ENCODE peak calls at places on chromosome 17, in ten cellular contexts. W is GM23248, Q is AG04450, B is esophagus squamous epithelium, U is uterus, K is SK-N-SH, R is fibroblast of lung, O is sigmoid colon, G is mammary epithelial cell, M is HCT116. S is an unnamed sample.

GRCh38 chr17:65055280-65055707 is 1.2 kb downstream of the GNA13 start:
- DNase-seq in K (peak; percentile 36), B (no peak), M (no peak), G (no peak), W (no peak), R (no peak), U (no peak), O (no peak), Q (no peak), S (peak; percentile 68)

GRCh38 chr17:81523139-81524062 is 4.8 kb upstream of the FSCN2 start:
- DNase-seq in G (no peak), O (peak; percentile 83), K (peak; percentile 85), R (peak; percentile 54), U (no peak), W (peak; percentile 89), B (no peak), M (no peak), Q (no peak), S (peak; percentile 97)

GRCh38 chr17:71224824-71225575 is 895.8 kb upstream of the SOX9 start:
- DNase-seq in R (peak; percentile 10), W (no peak), U (no peak), O (no peak), M (no peak), B (no peak), Q (no peak), G (peak; percentile 25), K (peak; percentile 59), S (no peak)

GRCh38 chr17:17540935-17541639 is 44.9 kb upstream of the RASD1 start:
- DNase-seq in G (no peak), K (peak; percentile 65), O (no peak), Q (no peak), U (no peak), W (no peak), B (no peak), R (no peak), M (no peak), S (peak; percentile 76)

GRCh38 chr17:40821536-40821935 is 878 bp downstream of the KRT10 start:
- DNase-seq in B (no peak), M (no peak), K (no peak), Q (no peak), R (no peak), G (no peak), U (no peak), O (no peak), W (peak; percentile 36), S (no peak)

GRCh38 chr17:40554646-40555295 is 10.5 kb downstream of the CCR7 start:
- DNase-seq in B (no peak), U (peak; percentile 22), G (no peak), O (no peak), R (no peak), K (no peak), M (no peak), W (no peak), Q (no peak), S (no peak)

GRCh38 chr17:20263595-20263994 is 203.7 kb downstream of the LGALS9B start:
- DNase-seq in G (peak; percentile 45), W (peak; percentile 24), O (no peak), Q (no peak), K (no peak), B (no peak), M (peak; percentile 1), R (peak; percentile 48), U (no peak), S (no peak)

GRCh38 chr17:40303706-40304450 is 5.1 kb upstream of the RARA start:
- DNase-seq in Q (no peak), R (peak; percentile 57), M (no peak), W (peak; percentile 96), O (peak; percentile 95), G (no peak), B (no peak), U (peak; percentile 55), K (peak; percentile 56), S (peak; percentile 73)

DNA sequence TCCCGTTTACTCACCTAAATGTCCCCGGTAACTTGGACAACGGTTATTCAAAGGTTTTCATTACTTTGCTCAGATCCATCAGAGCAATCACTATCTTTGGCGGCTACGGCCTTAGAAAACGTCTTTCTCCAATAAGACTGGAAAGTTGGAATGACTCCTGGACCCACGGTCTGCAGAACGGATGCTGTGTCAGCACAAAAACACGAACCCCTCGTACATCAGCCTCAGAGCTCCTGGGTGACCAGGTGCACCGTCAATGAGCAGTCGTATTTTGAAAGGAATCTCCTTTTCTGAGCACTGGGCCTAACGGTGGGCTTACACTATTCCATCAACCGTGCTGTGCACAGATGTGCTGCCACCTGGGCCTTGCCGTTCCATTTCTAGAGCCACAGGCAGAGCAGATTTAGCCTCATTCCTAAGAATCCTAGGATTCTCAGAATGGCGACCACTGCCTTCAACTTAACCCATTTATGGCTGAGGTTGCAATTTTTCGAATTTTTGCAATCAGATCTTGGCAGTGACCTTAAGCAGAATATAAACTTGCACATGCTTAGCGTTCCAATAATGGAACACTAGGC is 110.8 kb upstream of the ZNF750 start:
- DNase-seq in W (no peak), G (no peak), Q (no peak), B (no peak), M (no peak), R (no peak), U (no peak), K (no peak), O (peak; percentile 36), S (no peak)
- H3K9me3 ChIP-seq in W (no peaks in the 10 kb centered on the region), G (peaks cover 50% of the 10 kb centered on the region), Q (peaks cover 44% of the 10 kb centered on the region), B (peaks cover 81% of the 10 kb centered on the region), M (peaks cover 4% of the 10 kb centered on the region), R (no peaks in the 10 kb centered on the region), U (peaks cover 9% of the 10 kb centered on the region), K (peaks cover 12% of the 10 kb centered on the region), O (no peaks in the 10 kb centered on the region), S (no peaks in the 10 kb centered on the region)

GRCh38 chr17:3527896-3528603 is 29.6 kb downstream of the TRPV3 start:
- DNase-seq in B (no peak), M (no peak), U (no peak), W (no peak), K (no peak), Q (no peak), R (no peak), O (peak; percentile 44), G (no peak), S (peak; percentile 58)
- H3K27ac ChIP-seq in B (no peak overlapping the region), M (no peak overlapping the region), U (no peak overlapping the region), W (no peak overlapping the region), K (no peak overlapping the region), Q (no peak overlapping the region), R (no peak overlapping the region), O (no peak overlapping the region), G (no peak overlapping the region), S (no peak overlapping the region)

GRCh38 chr17:78240012-78240655 is 8.7 kb downstream of the TMEM235 start:
- DNase-seq in U (no peak), M (no peak), K (no peak), R (no peak), G (no peak), Q (no peak), O (no peak), W (no peak), B (no peak), S (peak; percentile 77)

GRCh38 chr17:78241277-78242023 is 10.0 kb downstream of the TMEM235 start:
- DNase-seq in M (peak; percentile 90), R (peak; percentile 47), O (no peak), B (no peak), Q (peak; percentile 32), G (peak; percentile 24), K (peak; percentile 79), U (no peak), W (peak; percentile 43), S (peak; percentile 84)

GRCh38 chr17:78242024-78242742 is 10.8 kb downstream of the TMEM235 start:
- DNase-seq in Q (no peak), W (peak; percentile 23), U (no peak), O (no peak), R (no peak), G (no peak), K (no peak), B (no peak), M (no peak), S (peak; percentile 57)

GRCh38 chr17:78239489-78239931 is 8.1 kb downstream of the TMEM235 start:
- DNase-seq in Q (no peak), G (no peak), U (no peak), O (no peak), W (no peak), K (no peak), M (no peak), R (no peak), B (no peak), S (peak; percentile 64)

DNA sequence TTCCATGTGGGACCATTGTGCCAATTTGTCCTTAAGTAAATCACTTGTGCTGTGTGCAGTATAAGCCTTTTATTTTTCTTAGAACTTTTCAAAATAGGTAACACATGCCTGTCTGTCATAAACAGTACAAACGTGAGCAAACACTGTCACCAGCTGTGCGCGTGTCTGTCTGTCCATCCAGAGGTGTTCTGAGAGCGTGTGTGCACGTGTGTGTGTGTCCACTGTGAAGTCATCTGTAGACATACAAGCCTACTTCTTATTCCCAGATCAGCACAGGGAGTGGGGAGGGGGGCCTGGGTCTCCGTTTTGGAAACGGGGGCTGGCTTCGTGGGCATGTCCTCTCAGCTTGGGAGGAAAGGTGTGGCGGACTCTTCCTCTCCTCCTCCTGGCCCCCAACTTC is 9.4 kb downstream of the TMEM235 start:
- DNase-seq in Q (no peak), W (no peak), K (no peak), U (no peak), O (no peak), R (no peak), M (no peak), G (no peak), B (no peak), S (no peak)
- H3K4me3 ChIP-seq in Q (no peak overlapping the region), W (no peak overlapping the region), K (no peak overlapping the region), U (no peak overlapping the region), O (no peak overlapping the region), R (no peak overlapping the region), M (no peak overlapping the region), G (no peak overlapping the region), B (no peak overlapping the region), S (no peak overlapping the region)

GRCh38 chr17:77178586-77178985 is 37.8 kb downstream of the SEC14L1 start:
- DNase-seq in B (no peak), G (no peak), K (no peak), M (no peak), W (no peak), U (no peak), O (no peak), R (no peak), Q (no peak), S (no peak)

GRCh38 chr17:77178050-77178449 is 37.3 kb downstream of the SEC14L1 start:
- DNase-seq in M (no peak), B (no peak), O (no peak), G (no peak), U (no peak), R (no peak), Q (no peak), W (no peak), K (no peak), S (no peak)

GRCh38 chr17:77173104-77173503 is 32.3 kb downstream of the SEC14L1 start:
- DNase-seq in K (no peak), M (no peak), U (no peak), Q (no peak), R (no peak), G (no peak), O (no peak), W (no peak), B (no peak), S (no peak)

GRCh38 chr17:77177002-77177401 is 36.2 kb downstream of the SEC14L1 start:
- DNase-seq in B (no peak), K (no peak), U (no peak), W (no peak), O (no peak), R (no peak), G (no peak), M (no peak), Q (no peak), S (no peak)

DNA sequence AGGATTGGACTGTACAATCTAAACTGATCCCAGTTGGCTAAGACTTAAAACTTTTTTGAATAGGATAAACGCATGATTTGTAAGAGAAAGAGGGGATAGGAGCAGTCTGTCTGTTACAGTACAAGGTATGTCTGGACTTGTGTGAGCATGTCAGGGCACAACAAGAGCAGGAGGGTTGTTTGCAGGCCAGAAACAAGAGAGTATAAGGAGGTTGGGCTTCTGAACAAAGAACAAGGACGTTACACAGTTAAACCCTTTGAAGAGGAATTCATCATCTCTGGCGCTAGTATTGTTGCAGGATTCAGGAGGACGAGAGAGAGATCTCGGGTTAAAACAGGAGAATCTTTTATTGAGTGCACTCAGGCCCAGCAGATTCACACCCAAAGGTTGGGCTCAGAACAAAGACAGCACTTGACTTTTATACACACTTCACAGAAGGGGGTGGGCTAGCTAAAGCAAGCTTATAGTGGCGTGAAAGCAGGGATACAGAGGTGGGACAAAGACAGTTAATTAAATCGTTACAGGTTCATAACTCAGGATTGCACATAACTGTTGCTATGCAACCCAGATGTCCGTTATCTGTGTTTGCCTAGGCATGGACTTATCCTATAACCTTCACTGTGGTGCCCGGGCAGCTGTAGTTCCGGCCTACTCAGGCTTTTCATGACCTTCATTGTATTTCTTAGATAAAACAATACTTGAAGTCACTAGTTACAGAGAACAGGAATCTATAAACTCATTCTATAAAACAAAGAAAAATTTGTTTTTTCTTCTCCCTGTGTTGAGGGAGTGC is 34.4 kb downstream of the SEC14L1 start:
- DNase-seq in W (no peak), G (peak; percentile 36), M (no peak), R (no peak), O (no peak), U (no peak), K (no peak), B (no peak), Q (no peak), S (peak; percentile 31)
- H3K9me3 ChIP-seq in W (no peaks in the 10 kb centered on the region), G (peaks cover 21% of the 10 kb centered on the region), M (peaks cover 32% of the 10 kb centered on the region), R (peaks cover 3% of the 10 kb centered on the region), O (peaks cover 11% of the 10 kb centered on the region), U (peaks cover 15% of the 10 kb centered on the region), K (peaks cover 19% of the 10 kb centered on the region), B (peaks cover 32% of the 10 kb centered on the region), Q (peaks cover 23% of the 10 kb centered on the region), S (peaks cover 14% of the 10 kb centered on the region)

S was measured in osteoblast.